ENCODE peak calls at places on chromosomes 4 and X, in eight cellular contexts. One of them, this sample, is unnamed.

GRCh38 chrX:12076046-12076445 is 62.2 kb upstream of the FRMPD4 start:
- DNase-seq in AG04450: no peak
- DNase-seq in left colon: no peak
- DNase-seq in upper lobe of right lung: no peak
- DNase-seq in COR-L47: no peak
- DNase-seq in stimulated activated CD4-positive, alpha-beta T cell treated with anti-CD3 and anti-CD28 coated beads, Interleukin-15, amount 100 ng/mL, for 1 hour: no peak
- DNase-seq in psoas muscle: no peak
- DNase-seq in A549: no peak
- DNase-seq in this sample: no peak

GRCh38 chrX:121570072-121570841 is 522.8 kb downstream of the GLUD2 start:
- DNase-seq in A549: no peak
- DNase-seq in psoas muscle: no peak
- DNase-seq in upper lobe of right lung: no peak
- DNase-seq in stimulated activated CD4-positive, alpha-beta T cell treated with anti-CD3 and anti-CD28 coated beads, Interleukin-15, amount 100 ng/mL, for 1 hour: no peak
- DNase-seq in COR-L47: no peak
- DNase-seq in left colon: no peak
- DNase-seq in AG04450: no peak
- DNase-seq in this sample: peak; percentile 0

GRCh38 chrX:50962156-50962555 is 51.6 kb downstream of the BMP15 start:
- DNase-seq in upper lobe of right lung: no peak
- DNase-seq in left colon: no peak
- DNase-seq in COR-L47: no peak
- DNase-seq in stimulated activated CD4-positive, alpha-beta T cell treated with anti-CD3 and anti-CD28 coated beads, Interleukin-15, amount 100 ng/mL, for 1 hour: no peak
- DNase-seq in A549: no peak
- DNase-seq in AG04450: no peak
- DNase-seq in psoas muscle: no peak
- DNase-seq in this sample: no peak

GRCh38 chrX:43809463-43809862 is 72.8 kb downstream of the MAOB start:
- DNase-seq in A549: no peak
- DNase-seq in upper lobe of right lung: no peak
- DNase-seq in psoas muscle: no peak
- DNase-seq in COR-L47: no peak
- DNase-seq in AG04450: no peak
- DNase-seq in stimulated activated CD4-positive, alpha-beta T cell treated with anti-CD3 and anti-CD28 coated beads, Interleukin-15, amount 100 ng/mL, for 1 hour: no peak
- DNase-seq in left colon: no peak
- DNase-seq in this sample: no peak

GRCh38 chrX:22365460-22365859 is 92.7 kb downstream of the CBLL2 start:
- DNase-seq in left colon: no peak
- DNase-seq in AG04450: no peak
- DNase-seq in COR-L47: no peak
- DNase-seq in upper lobe of right lung: no peak
- DNase-seq in psoas muscle: no peak
- DNase-seq in A549: no peak
- DNase-seq in stimulated activated CD4-positive, alpha-beta T cell treated with anti-CD3 and anti-CD28 coated beads, Interleukin-15, amount 100 ng/mL, for 1 hour: no peak
- DNase-seq in this sample: no peak

GRCh38 chr4:53089940-53090729 is 228.0 kb downstream of the RASL11B start:
- DNase-seq in A549: no peak
- DNase-seq in stimulated activated CD4-positive, alpha-beta T cell treated with anti-CD3 and anti-CD28 coated beads, Interleukin-15, amount 100 ng/mL, for 1 hour: no peak
- DNase-seq in AG04450: no peak
- DNase-seq in psoas muscle: no peak
- DNase-seq in upper lobe of right lung: no peak
- DNase-seq in left colon: no peak
- DNase-seq in COR-L47: no peak
- DNase-seq in this sample: no peak

GRCh38 chrX:41384041-41384705 is 50.2 kb downstream of the DDX3X start:
- DNase-seq in psoas muscle: peak; percentile 49
- DNase-seq in upper lobe of right lung: peak; percentile 88
- DNase-seq in A549: no peak
- DNase-seq in AG04450: peak; percentile 55
- DNase-seq in stimulated activated CD4-positive, alpha-beta T cell treated with anti-CD3 and anti-CD28 coated beads, Interleukin-15, amount 100 ng/mL, for 1 hour: peak; percentile 3
- DNase-seq in left colon: peak; percentile 77
- DNase-seq in COR-L47: no peak
- DNase-seq in this sample: no peak

GRCh38 chr4:52946811-52947210 is 84.7 kb downstream of the RASL11B start:
- DNase-seq in upper lobe of right lung: no peak
- DNase-seq in AG04450: no peak
- DNase-seq in COR-L47: no peak
- DNase-seq in left colon: no peak
- DNase-seq in stimulated activated CD4-positive, alpha-beta T cell treated with anti-CD3 and anti-CD28 coated beads, Interleukin-15, amount 100 ng/mL, for 1 hour: no peak
- DNase-seq in psoas muscle: no peak
- DNase-seq in A549: no peak
- DNase-seq in this sample: no peak

GRCh38 chrX:23228950-23229448 is 105.7 kb upstream of the PTCHD1 start:
- DNase-seq in AG04450: no peak
- DNase-seq in A549: no peak
- DNase-seq in psoas muscle: no peak
- DNase-seq in left colon: no peak
- DNase-seq in COR-L47: no peak
- DNase-seq in stimulated activated CD4-positive, alpha-beta T cell treated with anti-CD3 and anti-CD28 coated beads, Interleukin-15, amount 100 ng/mL, for 1 hour: no peak
- DNase-seq in upper lobe of right lung: no peak
- DNase-seq in this sample: no peak

GRCh38 chr4:87230806-87231205 is 10.4 kb upstream of the KLHL8 start:
- DNase-seq in COR-L47: no peak
- DNase-seq in upper lobe of right lung: no peak
- DNase-seq in stimulated activated CD4-positive, alpha-beta T cell treated with anti-CD3 and anti-CD28 coated beads, Interleukin-15, amount 100 ng/mL, for 1 hour: no peak
- DNase-seq in A549: no peak
- DNase-seq in psoas muscle: no peak
- DNase-seq in left colon: no peak
- DNase-seq in AG04450: no peak
- DNase-seq in this sample: no peak

GRCh38 chr4:11281720-11282119 is 147.0 kb downstream of the HS3ST1 start:
- DNase-seq in psoas muscle: no peak
- DNase-seq in A549: no peak
- DNase-seq in AG04450: no peak
- DNase-seq in left colon: no peak
- DNase-seq in stimulated activated CD4-positive, alpha-beta T cell treated with anti-CD3 and anti-CD28 coated beads, Interleukin-15, amount 100 ng/mL, for 1 hour: no peak
- DNase-seq in upper lobe of right lung: no peak
- DNase-seq in COR-L47: no peak
- DNase-seq in this sample: no peak

GRCh38 chr4:13706130-13706529 is 78.6 kb upstream of the BOD1L1 start:
- DNase-seq in upper lobe of right lung: no peak
- DNase-seq in AG04450: no peak
- DNase-seq in COR-L47: no peak
- DNase-seq in A549: no peak
- DNase-seq in psoas muscle: no peak
- DNase-seq in left colon: no peak
- DNase-seq in stimulated activated CD4-positive, alpha-beta T cell treated with anti-CD3 and anti-CD28 coated beads, Interleukin-15, amount 100 ng/mL, for 1 hour: no peak
- DNase-seq in this sample: no peak

GRCh38 chr4:20299515-20299914 is 47.8 kb downstream of the SLIT2 start:
- DNase-seq in upper lobe of right lung: no peak
- DNase-seq in psoas muscle: no peak
- DNase-seq in left colon: no peak
- DNase-seq in A549: no peak
- DNase-seq in AG04450: peak; percentile 13
- DNase-seq in stimulated activated CD4-positive, alpha-beta T cell treated with anti-CD3 and anti-CD28 coated beads, Interleukin-15, amount 100 ng/mL, for 1 hour: no peak
- DNase-seq in COR-L47: peak; percentile 56
- DNase-seq in this sample: no peak

GRCh38 chrX:1086444-1087409 is 125.7 kb downstream of the CRLF2 start:
- DNase-seq in AG04450: no peak
- DNase-seq in psoas muscle: no peak
- DNase-seq in A549: peak; percentile 76
- DNase-seq in COR-L47: no peak
- DNase-seq in stimulated activated CD4-positive, alpha-beta T cell treated with anti-CD3 and anti-CD28 coated beads, Interleukin-15, amount 100 ng/mL, for 1 hour: no peak
- DNase-seq in left colon: no peak
- DNase-seq in upper lobe of right lung: no peak
- DNase-seq in this sample: no peak

GRCh38 chr4:79574741-79575451 is 166.9 kb upstream of the GK2 start:
- DNase-seq in A549: no peak
- DNase-seq in upper lobe of right lung: no peak
- DNase-seq in stimulated activated CD4-positive, alpha-beta T cell treated with anti-CD3 and anti-CD28 coated beads, Interleukin-15, amount 100 ng/mL, for 1 hour: no peak
- DNase-seq in psoas muscle: no peak
- DNase-seq in COR-L47: no peak
- DNase-seq in AG04450: no peak
- DNase-seq in left colon: no peak
- DNase-seq in this sample: no peak

GRCh38 chr4:57211131-57211530 is 100.9 kb upstream of the IGFBP7 start:
- DNase-seq in left colon: no peak
- DNase-seq in psoas muscle: no peak
- DNase-seq in A549: no peak
- DNase-seq in COR-L47: no peak
- DNase-seq in AG04450: no peak
- DNase-seq in stimulated activated CD4-positive, alpha-beta T cell treated with anti-CD3 and anti-CD28 coated beads, Interleukin-15, amount 100 ng/mL, for 1 hour: no peak
- DNase-seq in upper lobe of right lung: no peak
- DNase-seq in this sample: no peak

GRCh38 chrX:24014388-24015018 is 12.5 kb downstream of the KLHL15 start:
- DNase-seq in psoas muscle: no peak
- DNase-seq in COR-L47: no peak
- DNase-seq in left colon: no peak
- DNase-seq in upper lobe of right lung: no peak
- DNase-seq in stimulated activated CD4-positive, alpha-beta T cell treated with anti-CD3 and anti-CD28 coated beads, Interleukin-15, amount 100 ng/mL, for 1 hour: no peak
- DNase-seq in A549: no peak
- DNase-seq in AG04450: no peak
- DNase-seq in this sample: no peak

GRCh38 chrX:130715299-130715698 is 187.7 kb downstream of the ENOX2 start:
- DNase-seq in stimulated activated CD4-positive, alpha-beta T cell treated with anti-CD3 and anti-CD28 coated beads, Interleukin-15, amount 100 ng/mL, for 1 hour: no peak
- DNase-seq in COR-L47: no peak
- DNase-seq in A549: no peak
- DNase-seq in left colon: no peak
- DNase-seq in AG04450: no peak
- DNase-seq in psoas muscle: no peak
- DNase-seq in upper lobe of right lung: no peak
- DNase-seq in this sample: no peak

GRCh38 chrX:119757979-119758681 is at the start of gene SOWAHD:
- DNase-seq in AG04450: no peak
- DNase-seq in upper lobe of right lung: peak; percentile 74
- DNase-seq in stimulated activated CD4-positive, alpha-beta T cell treated with anti-CD3 and anti-CD28 coated beads, Interleukin-15, amount 100 ng/mL, for 1 hour: no peak
- DNase-seq in A549: no peak
- DNase-seq in psoas muscle: peak; percentile 34
- DNase-seq in COR-L47: no peak
- DNase-seq in left colon: peak; percentile 74
- DNase-seq in this sample: no peak

GRCh38 chrX:43166874-43167273 is 388.9 kb upstream of the PPP1R2C start:
- DNase-seq in stimulated activated CD4-positive, alpha-beta T cell treated with anti-CD3 and anti-CD28 coated beads, Interleukin-15, amount 100 ng/mL, for 1 hour: no peak
- DNase-seq in upper lobe of right lung: no peak
- DNase-seq in AG04450: no peak
- DNase-seq in psoas muscle: no peak
- DNase-seq in COR-L47: no peak
- DNase-seq in A549: no peak
- DNase-seq in left colon: no peak
- DNase-seq in this sample: no peak

GRCh38 chr4:27360651-27361347 is 500.2 kb downstream of the STIM2 start:
- DNase-seq in upper lobe of right lung: no peak
- DNase-seq in A549: no peak
- DNase-seq in psoas muscle: no peak
- DNase-seq in left colon: no peak
- DNase-seq in AG04450: no peak
- DNase-seq in stimulated activated CD4-positive, alpha-beta T cell treated with anti-CD3 and anti-CD28 coated beads, Interleukin-15, amount 100 ng/mL, for 1 hour: no peak
- DNase-seq in COR-L47: no peak
- DNase-seq in this sample: no peak

GRCh38 chr4:8534129-8534528 is 46.1 kb upstream of the GPR78 start:
- DNase-seq in stimulated activated CD4-positive, alpha-beta T cell treated with anti-CD3 and anti-CD28 coated beads, Interleukin-15, amount 100 ng/mL, for 1 hour: no peak
- DNase-seq in AG04450: no peak
- DNase-seq in psoas muscle: no peak
- DNase-seq in A549: no peak
- DNase-seq in COR-L47: no peak
- DNase-seq in left colon: peak; percentile 58
- DNase-seq in upper lobe of right lung: no peak
- DNase-seq in this sample: no peak

GRCh38 chrX:121876316-121876715 is 828.9 kb downstream of the GLUD2 start:
- DNase-seq in A549: no peak
- DNase-seq in psoas muscle: no peak
- DNase-seq in upper lobe of right lung: no peak
- DNase-seq in COR-L47: no peak
- DNase-seq in left colon: no peak
- DNase-seq in stimulated activated CD4-positive, alpha-beta T cell treated with anti-CD3 and anti-CD28 coated beads, Interleukin-15, amount 100 ng/mL, for 1 hour: no peak
- DNase-seq in AG04450: no peak
- DNase-seq in this sample: no peak

GRCh38 chr4:159174645-159175147 is 71.8 kb downstream of the RAPGEF2 start:
- DNase-seq in COR-L47: no peak
- DNase-seq in A549: no peak
- DNase-seq in left colon: no peak
- DNase-seq in upper lobe of right lung: no peak
- DNase-seq in psoas muscle: no peak
- DNase-seq in stimulated activated CD4-positive, alpha-beta T cell treated with anti-CD3 and anti-CD28 coated beads, Interleukin-15, amount 100 ng/mL, for 1 hour: no peak
- DNase-seq in AG04450: no peak
- DNase-seq in this sample: no peak

GRCh38 chr4:101277661-101278060 is 69.7 kb downstream of the PPP3CA start:
- DNase-seq in A549: no peak
- DNase-seq in left colon: no peak
- DNase-seq in AG04450: peak; percentile 18
- DNase-seq in stimulated activated CD4-positive, alpha-beta T cell treated with anti-CD3 and anti-CD28 coated beads, Interleukin-15, amount 100 ng/mL, for 1 hour: no peak
- DNase-seq in COR-L47: no peak
- DNase-seq in psoas muscle: no peak
- DNase-seq in upper lobe of right lung: no peak
- DNase-seq in this sample: no peak

GRCh38 chr4:1199556-1200331 is 27.4 kb upstream of the SPON2 start:
- DNase-seq in stimulated activated CD4-positive, alpha-beta T cell treated with anti-CD3 and anti-CD28 coated beads, Interleukin-15, amount 100 ng/mL, for 1 hour: no peak
- DNase-seq in A549: no peak
- DNase-seq in left colon: no peak
- DNase-seq in psoas muscle: no peak
- DNase-seq in upper lobe of right lung: peak; percentile 62
- DNase-seq in COR-L47: no peak
- DNase-seq in AG04450: no peak
- DNase-seq in this sample: no peak

GRCh38 chr4:41256740-41257256 is at the start of gene UCHL1:
- DNase-seq in AG04450: peak; percentile 91
- DNase-seq in stimulated activated CD4-positive, alpha-beta T cell treated with anti-CD3 and anti-CD28 coated beads, Interleukin-15, amount 100 ng/mL, for 1 hour: no peak
- DNase-seq in A549: peak; percentile 59
- DNase-seq in left colon: no peak
- DNase-seq in COR-L47: peak; percentile 95
- DNase-seq in upper lobe of right lung: no peak
- DNase-seq in psoas muscle: peak; percentile 35
- DNase-seq in this sample: no peak

GRCh38 chrX:155127940-155128339 is 56.6 kb downstream of the BRCC3 start:
- DNase-seq in upper lobe of right lung: no peak
- DNase-seq in A549: no peak
- DNase-seq in left colon: no peak
- DNase-seq in COR-L47: no peak
- DNase-seq in stimulated activated CD4-positive, alpha-beta T cell treated with anti-CD3 and anti-CD28 coated beads, Interleukin-15, amount 100 ng/mL, for 1 hour: no peak
- DNase-seq in psoas muscle: no peak
- DNase-seq in AG04450: no peak
- DNase-seq in this sample: no peak

GRCh38 chr4:4985844-4986243 is 33.4 kb downstream of the CYTL1 start:
- DNase-seq in A549: no peak
- DNase-seq in left colon: no peak
- DNase-seq in COR-L47: no peak
- DNase-seq in AG04450: no peak
- DNase-seq in stimulated activated CD4-positive, alpha-beta T cell treated with anti-CD3 and anti-CD28 coated beads, Interleukin-15, amount 100 ng/mL, for 1 hour: no peak
- DNase-seq in upper lobe of right lung: no peak
- DNase-seq in psoas muscle: no peak
- DNase-seq in this sample: no peak

GRCh38 chr4:7462509-7462971 is 27.8 kb upstream of the PSAPL1 start:
- DNase-seq in AG04450: no peak
- DNase-seq in upper lobe of right lung: no peak
- DNase-seq in A549: peak; percentile 17
- DNase-seq in psoas muscle: no peak
- DNase-seq in stimulated activated CD4-positive, alpha-beta T cell treated with anti-CD3 and anti-CD28 coated beads, Interleukin-15, amount 100 ng/mL, for 1 hour: no peak
- DNase-seq in COR-L47: peak; percentile 80
- DNase-seq in left colon: no peak
- DNase-seq in this sample: no peak

GRCh38 chr4:89056953-89057398 is at the start of gene FAM13A:
- DNase-seq in stimulated activated CD4-positive, alpha-beta T cell treated with anti-CD3 and anti-CD28 coated beads, Interleukin-15, amount 100 ng/mL, for 1 hour: no peak
- DNase-seq in upper lobe of right lung: peak; percentile 66
- DNase-seq in psoas muscle: peak; percentile 61
- DNase-seq in AG04450: peak; percentile 87
- DNase-seq in COR-L47: peak; percentile 94
- DNase-seq in left colon: peak; percentile 76
- DNase-seq in A549: peak; percentile 41
- DNase-seq in this sample: peak; percentile 84

GRCh38 chrX:8748855-8749254 is 16.9 kb upstream of the ANOS1 start:
- DNase-seq in COR-L47: no peak
- DNase-seq in psoas muscle: no peak
- DNase-seq in stimulated activated CD4-positive, alpha-beta T cell treated with anti-CD3 and anti-CD28 coated beads, Interleukin-15, amount 100 ng/mL, for 1 hour: no peak
- DNase-seq in left colon: no peak
- DNase-seq in AG04450: no peak
- DNase-seq in A549: peak; percentile 43
- DNase-seq in upper lobe of right lung: no peak
- DNase-seq in this sample: no peak

GRCh38 chr4:2246384-2247127 is 4.6 kb upstream of the HAUS3 start:
- DNase-seq in AG04450: no peak
- DNase-seq in psoas muscle: no peak
- DNase-seq in left colon: no peak
- DNase-seq in upper lobe of right lung: no peak
- DNase-seq in COR-L47: no peak
- DNase-seq in stimulated activated CD4-positive, alpha-beta T cell treated with anti-CD3 and anti-CD28 coated beads, Interleukin-15, amount 100 ng/mL, for 1 hour: no peak
- DNase-seq in A549: no peak
- DNase-seq in this sample: no peak

GRCh38 chr4:182600093-182600492 is 317.1 kb downstream of the DCTD start:
- DNase-seq in stimulated activated CD4-positive, alpha-beta T cell treated with anti-CD3 and anti-CD28 coated beads, Interleukin-15, amount 100 ng/mL, for 1 hour: no peak
- DNase-seq in A549: no peak
- DNase-seq in COR-L47: no peak
- DNase-seq in AG04450: no peak
- DNase-seq in upper lobe of right lung: no peak
- DNase-seq in left colon: no peak
- DNase-seq in psoas muscle: no peak
- DNase-seq in this sample: no peak